ENCODE peak calls at places on chromosome 17, in six cellular contexts. A is uterus, Q is psoas muscle, G is heart left ventricle, U is IMR-90, W is cardiac muscle cell. Y is an unnamed sample.
A peak's percentile ranks its signal among the peaks of the same experiment; 100 is the strongest.

GRCh38 chr17:18116078-18116477 is 7.5 kb downstream of the MYO15A start:
- DNase-seq in A (no peak), Q (no peak), G (no peak), U (no peak), W (no peak), Y (no peak)

GRCh38 chr17:79951361-79952264 is 84.1 kb downstream of the TBC1D16 start:
- DNase-seq in A (peak; percentile 37), Q (no peak), G (peak; percentile 62), U (peak; percentile 89), W (peak; percentile 94), Y (no peak)

GRCh38 chr17:66570353-66571195 is 264.3 kb upstream of the CACNG5 start:
- DNase-seq in A (no peak), Q (no peak), G (no peak), U (peak; percentile 66), W (no peak), Y (no peak)

GRCh38 chr17:1965556-1966273 is 59.4 kb downstream of the RTN4RL1 start:
- DNase-seq in A (no peak), Q (no peak), G (no peak), U (no peak), W (no peak), Y (no peak)

GRCh38 chr17:39139137-39139516 is 12.3 kb downstream of the PLXDC1 start:
- DNase-seq in A (no peak), Q (no peak), G (no peak), U (peak; percentile 92), W (peak; percentile 65), Y (no peak)

GRCh38 chr17:35368086-35368824 is 5.2 kb downstream of the SLFN11 start:
- DNase-seq in A (no peak), Q (no peak), G (no peak), U (peak; percentile 22), W (peak; percentile 54), Y (no peak)

GRCh38 chr17:8163978-8164814 is 1.4 kb upstream of the VAMP2 start:
- DNase-seq in A (peak; percentile 76), Q (peak; percentile 85), G (peak; percentile 92), U (peak; percentile 59), W (peak; percentile 50), Y (peak; percentile 91)

GRCh38 chr17:412211-413015 is 59.8 kb upstream of the RPH3AL start:
- DNase-seq in A (peak; percentile 49), Q (no peak), G (no peak), U (peak; percentile 64), W (peak; percentile 75), Y (peak; percentile 75)

GRCh38 chr17:28878158-28878910 is 19.2 kb downstream of the FLOT2 start:
- DNase-seq in A (no peak), Q (no peak), G (no peak), U (no peak), W (no peak), Y (no peak)

GRCh38 chr17:50055055-50055425 is 870 bp upstream of the ITGA3 start:
- DNase-seq in A (no peak), Q (no peak), G (no peak), U (no peak), W (no peak), Y (peak; percentile 86)

GRCh38 chr17:42026821-42027539 is 7.1 kb downstream of the NKIRAS2 start:
- DNase-seq in A (no peak), Q (no peak), G (no peak), U (no peak), W (no peak), Y (no peak)

GRCh38 chr17:42025191-42025579 is 5.3 kb downstream of the NKIRAS2 start:
- DNase-seq in A (no peak), Q (no peak), G (no peak), U (no peak), W (no peak), Y (no peak)

GRCh38 chr17:42027540-42027889 is 7.6 kb downstream of the NKIRAS2 start:
- DNase-seq in A (no peak), Q (no peak), G (no peak), U (no peak), W (no peak), Y (no peak)

GRCh38 chr17:42019509-42020404 is at the start of gene NKIRAS2:
- DNase-seq in A (peak; percentile 90), Q (peak; percentile 94), G (peak; percentile 97), U (peak; percentile 85), W (peak; percentile 94), Y (peak; percentile 97)

DNA sequence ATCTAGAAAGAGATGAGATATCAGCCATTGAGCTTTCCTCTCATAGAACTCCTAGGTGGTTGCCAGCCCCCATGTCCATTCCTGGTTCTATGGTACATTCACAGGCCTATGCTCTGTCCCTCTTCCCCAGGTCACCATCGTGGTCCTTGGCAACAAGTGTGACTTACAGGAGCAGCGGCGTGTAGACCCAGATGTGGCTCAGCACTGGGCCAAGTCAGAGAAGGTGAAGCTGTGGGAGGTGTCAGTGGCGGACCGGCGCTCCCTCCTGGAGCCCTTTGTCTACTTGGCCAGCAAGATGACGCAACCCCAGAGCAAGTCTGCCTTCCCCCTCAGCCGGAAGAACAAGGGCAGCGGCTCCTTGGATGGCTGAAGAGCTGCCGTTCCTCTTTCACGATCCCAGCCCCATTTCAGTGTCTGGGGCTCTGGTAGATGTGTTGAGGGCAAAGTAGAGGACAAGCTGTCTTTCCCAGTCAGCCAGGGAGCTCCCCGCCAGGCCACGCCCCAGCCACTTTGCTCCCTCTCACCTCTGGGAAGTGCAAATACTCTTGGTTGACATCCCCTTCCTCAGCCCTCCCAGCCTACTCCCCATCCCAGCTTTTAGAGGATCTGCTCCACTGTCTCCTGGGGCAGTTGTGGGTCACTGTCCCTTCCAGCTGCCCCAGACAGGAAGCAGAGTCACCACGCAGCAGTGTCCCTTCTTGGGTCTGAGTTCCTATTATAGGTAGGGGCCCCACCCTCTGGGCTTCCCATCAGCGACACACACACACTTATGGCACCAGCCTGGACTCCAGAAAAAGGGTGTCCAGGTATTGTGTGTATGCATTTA is 3.8 kb downstream of the NKIRAS2 start:
- DNase-seq in A (no peak), Q (peak; percentile 30), G (no peak), U (no peak), W (peak; percentile 54), Y (no peak)
- H3K4me3 ChIP-seq in A (no peak overlapping the region), Q (no peak overlapping the region), G (no peak overlapping the region), U (no peak overlapping the region), W (no peak overlapping the region), Y (no peak overlapping the region)

GRCh38 chr17:16918443-16918842 is 53.5 kb downstream of the TNFRSF13B start:
- DNase-seq in A (no peak), Q (no peak), G (no peak), U (no peak), W (no peak), Y (no peak)

GRCh38 chr17:16917995-16918394 is 53.9 kb downstream of the TNFRSF13B start:
- DNase-seq in A (no peak), Q (no peak), G (no peak), U (no peak), W (no peak), Y (no peak)

GRCh38 chr17:16920628-16921020 is 51.3 kb downstream of the TNFRSF13B start:
- DNase-seq in A (no peak), Q (no peak), G (no peak), U (no peak), W (no peak), Y (no peak)

GRCh38 chr17:16922386-16923096 is 49.4 kb downstream of the TNFRSF13B start:
- DNase-seq in A (no peak), Q (no peak), G (no peak), U (peak; percentile 8), W (no peak), Y (no peak)

GRCh38 chr17:16919663-16920627 is 52.0 kb downstream of the TNFRSF13B start:
- DNase-seq in A (no peak), Q (no peak), G (no peak), U (no peak), W (no peak), Y (no peak)
- TF ChIP-seq CTCF in A (no peak), Q (no peak), G (no peak), U (no peak), W (no peak), Y (no peak)

DNA sequence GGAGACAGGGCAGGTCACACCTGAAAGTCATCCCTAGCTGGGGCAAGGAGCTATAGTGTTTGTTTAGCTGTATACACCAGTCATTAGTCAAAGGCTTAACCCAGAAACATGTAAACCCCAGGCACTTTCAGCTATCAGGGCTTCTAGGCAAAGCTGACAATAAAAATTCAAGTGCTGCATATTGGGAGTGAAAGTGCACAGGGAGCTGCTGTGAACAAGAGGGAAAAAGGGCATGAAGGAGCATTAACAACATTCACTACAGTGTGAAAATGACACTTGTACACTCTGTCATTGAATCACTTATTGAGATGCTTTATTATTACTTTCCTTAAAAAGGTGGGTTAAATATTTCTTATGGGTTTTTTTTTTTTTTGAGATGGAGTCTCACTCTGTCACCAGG is 92.8 kb downstream of the HS3ST3B1 start:
- DNase-seq in A (no peak), Q (no peak), G (no peak), U (no peak), W (no peak), Y (no peak)
- H3K4me1 ChIP-seq in A (no peaks in the 10 kb centered on the region), Q (no peaks in the 10 kb centered on the region), G (no peaks in the 10 kb centered on the region), U (no peaks in the 10 kb centered on the region), W (no peaks in the 10 kb centered on the region), Y (no peaks in the 10 kb centered on the region)

GRCh38 chr17:75875182-75875939 is 3.0 kb downstream of the TRIM47 start:
- DNase-seq in A (no peak), Q (no peak), G (peak; percentile 47), U (no peak), W (no peak), Y (peak; percentile 55)

GRCh38 chr17:75876938-75877751 is 1.2 kb downstream of the TRIM47 start:
- DNase-seq in A (peak; percentile 98), Q (peak; percentile 94), G (peak; percentile 97), U (peak; percentile 97), W (peak; percentile 97), Y (peak; percentile 85)

GRCh38 chr17:75876190-75876937 is 2.0 kb downstream of the TRIM47 start:
- DNase-seq in A (no peak), Q (peak; percentile 47), G (peak; percentile 75), U (no peak), W (no peak), Y (peak; percentile 93)

GRCh38 chr17:75874323-75875181 is 3.8 kb downstream of the TRIM47 start:
- DNase-seq in A (no peak), Q (no peak), G (no peak), U (no peak), W (no peak), Y (no peak)

DNA sequence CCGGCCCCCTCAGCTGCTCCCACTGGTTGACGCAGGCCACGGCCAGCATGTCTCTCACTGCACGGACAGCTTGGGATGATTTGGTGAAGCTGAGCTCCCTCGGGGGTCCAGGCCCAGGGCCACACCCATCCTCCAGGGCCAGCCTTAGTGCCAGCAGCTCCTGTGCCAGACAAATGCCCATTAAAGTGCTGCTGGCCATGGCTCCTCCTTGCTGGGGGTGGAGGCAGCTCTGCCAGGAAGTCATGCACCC is 2.5 kb downstream of the TRIM47 start:
- DNase-seq in A (no peak), Q (no peak), G (no peak), U (no peak), W (no peak), Y (no peak)
- H3K4me3 ChIP-seq in A (no peak overlapping the region), Q (peak overlapping the region; percentile 77), G (peak overlapping the region; percentile 64), U (no peak overlapping the region), W (no peak overlapping the region), Y (no peak overlapping the region)

DNA sequence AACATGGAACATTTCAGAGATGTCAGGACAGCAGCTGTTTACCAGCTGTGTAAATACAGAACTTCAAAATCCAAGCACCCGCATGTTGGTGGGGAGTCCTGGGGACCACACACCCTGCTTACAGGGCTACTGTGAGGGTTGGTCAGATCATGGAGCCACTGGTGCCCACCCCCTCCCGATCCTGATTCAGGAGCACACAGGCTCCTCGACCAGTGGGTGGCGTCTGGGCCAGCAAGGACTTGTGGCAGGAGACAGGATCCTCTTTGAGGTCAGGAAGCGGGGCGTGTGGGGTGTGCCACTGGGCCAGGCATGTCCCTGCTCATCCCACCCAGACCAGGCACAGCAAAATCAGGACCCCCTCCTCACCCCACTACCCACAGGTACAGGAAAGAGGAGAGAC is 83.6 kb downstream of the SDK2 start:
- DNase-seq in A (no peak), Q (no peak), G (no peak), U (no peak), W (no peak), Y (no peak)
- TF ChIP-seq CTCF in A (no peak), Q (no peak), G (no peak), U (no peak), W (no peak), Y (no peak)

Y was measured in mucosa of descending colon.